ENCODE peak calls at places on chromosomes 7 and 10, in seven cellular contexts. P is mucosa of gallbladder, Z is tibial nerve, X is PC-3, Q is fibroblast of pulmonary artery, F is HEK293T, O is M059J. H is an unnamed sample.

GRCh38 chr7:71733108-71733870 is 601.3 kb downstream of the GALNT17 start:
- DNase-seq in F (peak; percentile 76), Q (peak; percentile 62), O (peak; percentile 62), X (peak; percentile 73), P (peak; percentile 81), Z (peak; percentile 68), H (peak; percentile 90)

GRCh38 chr7:104894998-104895850 is 118.8 kb upstream of the KMT2E start:
- DNase-seq in P (no peak), F (no peak), Z (no peak), Q (no peak), O (no peak), X (no peak), H (no peak)

GRCh38 chr10:17026686-17027485 is 102.7 kb downstream of the CUBN start:
- DNase-seq in O (no peak), F (no peak), Q (peak; percentile 59), Z (no peak), P (no peak), X (peak; percentile 72), H (no peak)

GRCh38 chr7:51224811-51225581 is 91.6 kb downstream of the COBL start:
- DNase-seq in F (peak; percentile 26), O (no peak), P (peak; percentile 69), Z (no peak), X (peak; percentile 86), Q (no peak), H (no peak)

GRCh38 chr7:12089951-12090756 is 120.9 kb upstream of the TMEM106B start:
- DNase-seq in Z (no peak), F (no peak), O (no peak), X (no peak), P (no peak), Q (peak; percentile 21), H (no peak)

GRCh38 chr7:134029-134428 is 58.3 kb upstream of the FAM20C start:
- DNase-seq in P (no peak), Z (no peak), O (no peak), Q (no peak), F (no peak), X (no peak), H (no peak)

GRCh38 chr7:25215694-25216335 is 12.5 kb downstream of the NPVF start:
- DNase-seq in Z (no peak), X (no peak), F (no peak), Q (no peak), O (peak; percentile 4), P (no peak), H (no peak)

GRCh38 chr7:100352984-100353684 is 4.8 kb upstream of the PILRB start:
- DNase-seq in Z (no peak), O (no peak), X (no peak), Q (no peak), P (no peak), F (no peak), H (no peak)

GRCh38 chr7:17660116-17660515 is 280.2 kb downstream of the SNX13 start:
- DNase-seq in X (no peak), Q (peak; percentile 74), O (peak; percentile 41), Z (no peak), F (no peak), P (no peak), H (no peak)

GRCh38 chr10:67520924-67521520 is 175.0 kb downstream of the CTNNA3 start:
- DNase-seq in Q (peak; percentile 72), F (peak; percentile 61), Z (no peak), X (peak; percentile 94), P (peak; percentile 22), O (peak; percentile 37), H (no peak)

GRCh38 chr7:51219261-51219988 is 97.2 kb downstream of the COBL start:
- DNase-seq in Z (no peak), F (no peak), X (no peak), P (no peak), O (no peak), Q (no peak), H (no peak)

GRCh38 chr7:84196007-84196551 is 1.5 kb upstream of the SEMA3A start:
- DNase-seq in Q (peak; percentile 58), F (peak; percentile 6), Z (no peak), P (no peak), O (peak; percentile 61), X (no peak), H (no peak)

GRCh38 chr7:105268511-105269392 is 120.0 kb downstream of the SRPK2 start:
- DNase-seq in O (peak; percentile 60), P (peak; percentile 20), Z (no peak), Q (peak; percentile 72), X (peak; percentile 54), F (peak; percentile 37), H (no peak)

GRCh38 chr7:130371059-130371458 is 9.2 kb upstream of the CPA1 start:
- DNase-seq in F (no peak), Z (peak; percentile 36), P (no peak), O (peak; percentile 87), X (no peak), Q (peak; percentile 65), H (peak; percentile 52)

GRCh38 chr10:75042292-75042974 is 69.0 kb upstream of the SAMD8 start:
- DNase-seq in P (no peak), Z (no peak), X (peak; percentile 93), O (peak; percentile 79), Q (peak; percentile 49), F (no peak), H (no peak)

GRCh38 chr10:70312972-70313371 is 29.2 kb upstream of the NPFFR1 start:
- DNase-seq in P (no peak), Z (no peak), X (no peak), F (no peak), O (no peak), Q (peak; percentile 7), H (no peak)

GRCh38 chr7:23598321-23598720 is 1.1 kb downstream of the CCDC126 start:
- DNase-seq in F (no peak), X (peak; percentile 22), P (no peak), O (no peak), Z (no peak), Q (no peak), H (no peak)

GRCh38 chr7:15245801-15246200 is 316.0 kb downstream of the AGMO start:
- DNase-seq in X (no peak), O (no peak), Z (no peak), Q (no peak), F (no peak), P (no peak), H (no peak)

GRCh38 chr10:90890347-90890746 is 18.6 kb downstream of the RPP30 start:
- DNase-seq in F (no peak), P (no peak), Z (no peak), O (peak; percentile 59), Q (no peak), X (peak; percentile 48), H (no peak)

GRCh38 chr10:124748206-124748605 is 4.0 kb upstream of the FAM53B start:
- DNase-seq in X (no peak), Q (no peak), P (no peak), F (no peak), O (no peak), Z (no peak), H (no peak)

GRCh38 chr10:71523756-71524155 is 127.0 kb downstream of the CDH23 start:
- DNase-seq in O (no peak), F (no peak), P (no peak), Z (no peak), Q (no peak), X (no peak), H (no peak)

GRCh38 chr10:99832439-99832838 is 50.0 kb downstream of the ABCC2 start:
- DNase-seq in Q (no peak), O (peak; percentile 20), X (no peak), F (no peak), Z (no peak), P (no peak), H (no peak)

GRCh38 chr7:24504040-24504439 is 69.2 kb upstream of the PALS2 start:
- DNase-seq in Z (no peak), O (peak; percentile 15), F (no peak), X (no peak), P (no peak), Q (no peak), H (no peak)

GRCh38 chr7:154651501-154651900 is 351.4 kb downstream of the PAXIP1 start:
- DNase-seq in F (no peak), Z (no peak), Q (no peak), P (no peak), X (no peak), O (no peak), H (no peak)

GRCh38 chr10:71833451-71834342 is 17.4 kb downstream of the PSAP start:
- DNase-seq in O (no peak), X (no peak), F (no peak), P (no peak), Z (no peak), Q (no peak), H (no peak)

H was measured in left ventricle myocardium superior.